ENCODE peak calls at places on chromosomes 5 and 9, in seven cellular contexts. P, N, R, X, O, H and T are unnamed samples.

GRCh38 chr9:136850866-136851775 is 1.0 kb upstream of the MAMDC4 start:
- DNase-seq in P (no peak), N (no peak), R (no peak), X (peak; percentile 15), O (no peak), H (no peak), T (no peak)

GRCh38 chr5:143166080-143166479 is 237.4 kb downstream of the NR3C1 start:
- DNase-seq in P (no peak), N (no peak), R (no peak), X (no peak), O (no peak), H (no peak), T (no peak)

GRCh38 chr9:27457445-27457844 is 66.6 kb upstream of the IFNK start:
- DNase-seq in P (no peak), N (no peak), R (no peak), X (peak; percentile 36), O (no peak), H (peak; percentile 37), T (no peak)

GRCh38 chr5:168299372-168299771 is 7.9 kb downstream of the WWC1 start:
- DNase-seq in P (no peak), N (no peak), R (no peak), X (no peak), O (no peak), H (no peak), T (no peak)

GRCh38 chr9:136092353-136092650 is 2.8 kb downstream of the NACC2 start:
- DNase-seq in P (no peak), N (no peak), R (no peak), X (no peak), O (no peak), H (no peak), T (no peak)

GRCh38 chr9:95494416-95495371 is 22.1 kb downstream of the PTCH1 start:
- DNase-seq in P (no peak), N (no peak), R (no peak), X (no peak), O (no peak), H (no peak), T (no peak)

GRCh38 chr9:130830199-130830598 is 4.9 kb upstream of the ABL1 start:
- DNase-seq in P (no peak), N (no peak), R (no peak), X (no peak), O (no peak), H (no peak), T (no peak)

GRCh38 chr5:126233256-126233655 is 190.0 kb upstream of the GRAMD2B start:
- DNase-seq in P (no peak), N (no peak), R (no peak), X (no peak), O (no peak), H (no peak), T (no peak)

GRCh38 chr5:77994943-77995342 is 218.8 kb upstream of the TBCA start:
- DNase-seq in P (no peak), N (no peak), R (no peak), X (no peak), O (no peak), H (no peak), T (no peak)

GRCh38 chr5:37786855-37787254 is 53.0 kb downstream of the GDNF start:
- DNase-seq in P (no peak), N (no peak), R (no peak), X (no peak), O (no peak), H (no peak), T (peak; percentile 20)

GRCh38 chr9:132027752-132028666 is 51.7 kb downstream of the MED27 start:
- DNase-seq in P (peak; percentile 34), N (no peak), R (peak; percentile 55), X (no peak), O (no peak), H (no peak), T (no peak)

GRCh38 chr9:33288828-33289483 is 1.4 kb upstream of the NFX1 start:
- DNase-seq in P (peak; percentile 35), N (no peak), R (no peak), X (no peak), O (no peak), H (peak; percentile 19), T (no peak)

GRCh38 chr5:102283111-102283797 is 12.8 kb downstream of the SLCO4C1 start:
- DNase-seq in P (no peak), N (no peak), R (no peak), X (no peak), O (no peak), H (no peak), T (no peak)

GRCh38 chr9:135137398-135137832 is 49.9 kb downstream of the OLFM1 start:
- DNase-seq in P (no peak), N (no peak), R (no peak), X (no peak), O (no peak), H (no peak), T (no peak)

GRCh38 chr5:108345541-108346171 is 36.2 kb downstream of the FBXL17 start:
- DNase-seq in P (no peak), N (no peak), R (no peak), X (no peak), O (no peak), H (no peak), T (no peak)
- TF ChIP-seq CTCF in P (no peak), N (peak; percentile 17), R (peak; percentile 7), X (peak; percentile 56), O (no peak), H (peak; percentile 52), T (no peak)

GRCh38 chr5:177606071-177607051 is 6.4 kb downstream of the B4GALT7 start:
- DNase-seq in P (no peak), N (no peak), R (no peak), X (no peak), O (no peak), H (no peak), T (no peak)
- TF ChIP-seq CTCF in P (no peak), N (no peak), R (no peak), X (no peak), O (no peak), H (no peak), T (no peak)

GRCh38 chr9:107274953-107275422 is 8.1 kb upstream of the RAD23B start:
- DNase-seq in P (no peak), N (no peak), R (no peak), X (no peak), O (peak; percentile 41), H (no peak), T (peak; percentile 98)

GRCh38 chr9:107273634-107274033 is 9.4 kb upstream of the RAD23B start:
- DNase-seq in P (no peak), N (no peak), R (no peak), X (no peak), O (no peak), H (no peak), T (no peak)

GRCh38 chr9:107275530-107275929 is 7.5 kb upstream of the RAD23B start:
- DNase-seq in P (no peak), N (no peak), R (no peak), X (no peak), O (no peak), H (no peak), T (no peak)

GRCh38 chr9:107276966-107277710 is 5.9 kb upstream of the RAD23B start:
- DNase-seq in P (no peak), N (no peak), R (no peak), X (no peak), O (no peak), H (no peak), T (no peak)

GRCh38 chr9:107274096-107274495 is 9.0 kb upstream of the RAD23B start:
- DNase-seq in P (no peak), N (no peak), R (no peak), X (no peak), O (no peak), H (no peak), T (no peak)
- TF ChIP-seq CTCF in P (no peak), N (no peak), R (no peak), X (no peak), O (no peak), H (no peak), T (peak; percentile 21)

DNA sequence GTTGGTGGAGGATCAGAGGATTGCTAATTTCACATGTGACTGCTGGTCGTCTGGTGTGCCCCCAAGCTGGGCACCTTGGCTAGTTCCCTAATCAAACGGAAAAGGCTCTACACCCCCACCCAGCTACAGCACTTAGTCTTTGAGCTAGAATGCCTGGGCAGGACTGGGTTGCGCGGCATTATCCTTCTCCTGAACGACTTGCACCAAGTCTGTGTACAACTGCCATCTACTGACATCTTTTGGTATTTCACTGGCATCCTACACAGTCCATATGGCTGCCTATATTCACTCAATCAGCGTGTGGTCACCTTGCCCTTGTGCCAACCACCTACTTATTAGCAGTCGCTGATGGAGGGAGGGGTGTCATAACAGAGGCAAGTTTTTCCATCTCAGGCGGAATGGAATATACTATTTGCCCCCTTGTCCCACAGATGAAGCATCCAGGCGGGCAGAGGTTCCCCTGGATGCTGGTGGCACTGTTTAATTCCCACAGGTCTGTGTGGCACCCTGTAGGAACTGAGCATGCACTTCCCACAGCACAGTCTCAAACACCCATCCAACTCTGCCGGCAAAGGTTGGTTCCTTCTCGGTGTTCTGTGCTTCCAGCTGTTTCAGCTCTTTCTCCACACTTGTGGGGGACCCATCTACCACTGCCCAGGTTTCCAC is 150.1 kb downstream of the OSTF1 start:
- DNase-seq in P (peak; percentile 38), N (no peak), R (peak; percentile 43), X (no peak), O (peak; percentile 43), H (no peak), T (peak; percentile 75)
- TF ChIP-seq CTCF in P (peak; percentile 50), N (peak; percentile 86), R (peak; percentile 28), X (peak; percentile 54), O (peak; percentile 28), H (peak; percentile 50), T (peak; percentile 73)

GRCh38 chr5:22319798-22320197 is 533.3 kb downstream of the CDH12 start:
- DNase-seq in P (no peak), N (no peak), R (no peak), X (no peak), O (no peak), H (no peak), T (no peak)
- TF ChIP-seq CTCF in P (no peak), N (no peak), R (no peak), X (no peak), O (no peak), H (no peak), T (no peak)

GRCh38 chr5:91109634-91110033 is 273.5 kb downstream of the ARRDC3 start:
- DNase-seq in P (no peak), N (no peak), R (no peak), X (no peak), O (no peak), H (no peak), T (peak; percentile 11)
- TF ChIP-seq CTCF in P (no peak), N (no peak), R (no peak), X (no peak), O (no peak), H (no peak), T (peak; percentile 60)

GRCh38 chr5:8473827-8474568 is 605.0 kb downstream of the MTRR start:
- DNase-seq in P (no peak), N (no peak), R (no peak), X (no peak), O (no peak), H (no peak), T (no peak)
- TF ChIP-seq CTCF in P (no peak), N (no peak), R (no peak), X (no peak), O (no peak), H (peak; percentile 15), T (peak; percentile 12)

GRCh38 chr5:153425914-153426313 is 64.6 kb upstream of the GRIA1 start:
- DNase-seq in P (no peak), N (no peak), R (no peak), X (no peak), O (no peak), H (no peak), T (no peak)
- TF ChIP-seq CTCF in P (no peak), N (no peak), R (no peak), X (no peak), O (no peak), H (peak; percentile 8), T (peak; percentile 22)